ENCODE peak calls at places on chromosomes 3 and 15, in four cellular contexts. R is esophagus muscularis mucosa, H is heart left ventricle, P is breast epithelium. E is an unnamed sample.

GRCh38 chr3:69129531-69129930 is 7.1 kb upstream of the LMOD3 start:
- DNase-seq in H (no peak), P (no peak), R (no peak), E (no peak)

GRCh38 chr3:6860911-6861330 is at the start of gene GRM7:
- DNase-seq in R (no peak), H (no peak), P (no peak), E (no peak)

GRCh38 chr3:155236473-155236872 is 57.0 kb downstream of the STRIT1 start:
- DNase-seq in P (no peak), H (no peak), R (no peak), E (no peak)

GRCh38 chr15:40618906-40619305 is 24.9 kb downstream of the KNL1 start:
- DNase-seq in P (no peak), R (no peak), H (no peak), E (no peak)

GRCh38 chr3:9404680-9405079 is 7.3 kb downstream of the SETD5 start:
- DNase-seq in R (no peak), P (no peak), H (no peak), E (no peak)

GRCh38 chr3:134004841-134005240 is 24.9 kb downstream of the SLCO2A1 start:
- DNase-seq in R (no peak), P (peak; percentile 2), H (no peak), E (no peak)

GRCh38 chr15:63560741-63561448 is 36.3 kb upstream of the FBXL22 start:
- DNase-seq in H (no peak), R (no peak), P (no peak), E (no peak)

GRCh38 chr15:71800835-71801745 is 9.3 kb upstream of the NR2E3 start:
- DNase-seq in R (no peak), H (no peak), P (peak; percentile 29), E (peak; percentile 79)

GRCh38 chr3:5002174-5002870 is 23.1 kb downstream of the BHLHE40 start:
- DNase-seq in R (no peak), H (no peak), P (no peak), E (no peak)

GRCh38 chr15:67322481-67322880 is 67.9 kb downstream of the IQCH start:
- DNase-seq in R (no peak), P (no peak), H (no peak), E (no peak)

GRCh38 chr3:186682734-186683133 is 16.9 kb downstream of the HRG start:
- DNase-seq in H (no peak), P (no peak), R (no peak), E (no peak)

GRCh38 chr15:72952151-72952550 is 100.1 kb upstream of the NEO1 start:
- DNase-seq in H (no peak), R (peak; percentile 83), P (no peak), E (no peak)

GRCh38 chr3:72678892-72679291 is 169.4 kb downstream of the SHQ1 start:
- DNase-seq in H (no peak), R (no peak), P (peak; percentile 68), E (no peak)

GRCh38 chr15:60917469-60918130 is 311.5 kb downstream of the RORA start:
- DNase-seq in R (no peak), H (peak; percentile 77), P (no peak), E (peak; percentile 45)

GRCh38 chr3:147360936-147361670 is 45.2 kb downstream of the ZIC4 start:
- DNase-seq in P (no peak), H (no peak), R (peak; percentile 57), E (no peak)

GRCh38 chr15:56869573-56869972 is 48.9 kb upstream of the TCF12 start:
- DNase-seq in H (no peak), P (no peak), R (no peak), E (peak; percentile 28)

GRCh38 chr3:182618981-182619591 is 174.2 kb upstream of the ATP11B start:
- DNase-seq in H (no peak), P (no peak), R (no peak), E (no peak)

GRCh38 chr3:9600597-9600996 is 47.0 kb upstream of the LHFPL4 start:
- DNase-seq in R (no peak), P (no peak), H (peak; percentile 74), E (no peak)

GRCh38 chr3:55742027-55742710 is 255.1 kb upstream of the WNT5A start:
- DNase-seq in P (no peak), R (peak; percentile 47), H (no peak), E (no peak)

GRCh38 chr3:161171639-161172552 is 49.2 kb upstream of the NMD3 start:
- DNase-seq in R (no peak), P (no peak), H (no peak), E (no peak)

GRCh38 chr3:167318996-167319615 is 61.0 kb downstream of the ZBBX start:
- DNase-seq in P (no peak), H (no peak), R (no peak), E (no peak)

GRCh38 chr15:73988075-73988969 is 3.8 kb downstream of the STOML1 start:
- DNase-seq in H (no peak), P (peak; percentile 15), R (no peak), E (no peak)

GRCh38 chr3:177818712-177819111 is 621.4 kb upstream of the TBL1XR1 start:
- DNase-seq in P (no peak), R (no peak), H (no peak), E (no peak)

GRCh38 chr3:50324351-50325144 is 2.0 kb upstream of the HYAL2 start:
- DNase-seq in H (peak; percentile 87), P (no peak), R (no peak), E (peak; percentile 59)

GRCh38 chr3:184524981-184525336 is 36.6 kb upstream of the EPHB3 start:
- DNase-seq in P (no peak), R (no peak), H (no peak), E (no peak)

GRCh38 chr3:127804141-127804540 is 18.2 kb downstream of the MGLL start:
- DNase-seq in P (no peak), R (no peak), H (no peak), E (no peak)

GRCh38 chr3:71949403-71949802 is 164.5 kb upstream of the PROK2 start:
- DNase-seq in P (no peak), R (no peak), H (no peak), E (no peak)

GRCh38 chr15:36978625-36979024 is 121.7 kb downstream of the MEIS2 start:
- DNase-seq in H (no peak), R (no peak), P (no peak), E (no peak)

GRCh38 chr15:47857384-47858168 is 140.3 kb downstream of the SEMA6D start:
- DNase-seq in H (no peak), P (no peak), R (no peak), E (no peak)

GRCh38 chr3:127044996-127045395 is 62.1 kb downstream of the PLXNA1 start:
- DNase-seq in H (peak; percentile 35), R (no peak), P (peak; percentile 50), E (no peak)

GRCh38 chr15:97909291-97909891 is 51.1 kb upstream of the ARRDC4 start:
- DNase-seq in P (no peak), H (no peak), R (no peak), E (peak; percentile 59)

GRCh38 chr15:31396881-31397560 is 70.4 kb downstream of the KLF13 start:
- DNase-seq in H (peak; percentile 95), P (peak; percentile 71), R (peak; percentile 96), E (peak; percentile 89)

GRCh38 chr3:40877651-40878463 is 321.4 kb upstream of the CTNNB1 start:
- DNase-seq in H (peak; percentile 84), P (peak; percentile 86), R (no peak), E (peak; percentile 61)

GRCh38 chr15:50907866-50908208 is 646 bp upstream of the AP4E1 start:
- DNase-seq in H (peak; percentile 67), R (no peak), P (no peak), E (peak; percentile 49)

GRCh38 chr15:39886418-39886817 is 33.6 kb downstream of the GPR176 start:
- DNase-seq in P (no peak), R (no peak), H (no peak), E (no peak)

GRCh38 chr3:22691407-22691806 is 511.7 kb upstream of the UBE2E2 start:
- DNase-seq in H (no peak), R (no peak), P (no peak), E (no peak)
- TF ChIP-seq CTCF in H (no peak), R (no peak), P (no peak), E (no peak)

GRCh38 chr3:38524141-38524739 is 28.1 kb downstream of the EXOG start:
- DNase-seq in H (no peak), R (no peak), P (no peak), E (no peak)
- H3K4me1 ChIP-seq in H (peaks cover 5% of the 10 kb centered on the region), R (peaks cover 19% of the 10 kb centered on the region), P (no peaks in the 10 kb centered on the region), E (peaks cover 5% of the 10 kb centered on the region)

GRCh38 chr3:15260531-15260930 is 54.5 kb downstream of the CAPN7 start:
- DNase-seq in H (no peak), P (no peak), R (peak; percentile 26), E (no peak)
- TF ChIP-seq POLR2A in H (no peak), P (no peak), R (no peak), E (no peak)

GRCh38 chr15:45319472-45320214 is 58.7 kb downstream of the GATM start:
- DNase-seq in H (no peak), P (no peak), R (no peak), E (no peak)

GRCh38 chr15:45320581-45320980 is 57.8 kb downstream of the GATM start:
- DNase-seq in H (no peak), P (no peak), R (no peak), E (no peak)

DNA sequence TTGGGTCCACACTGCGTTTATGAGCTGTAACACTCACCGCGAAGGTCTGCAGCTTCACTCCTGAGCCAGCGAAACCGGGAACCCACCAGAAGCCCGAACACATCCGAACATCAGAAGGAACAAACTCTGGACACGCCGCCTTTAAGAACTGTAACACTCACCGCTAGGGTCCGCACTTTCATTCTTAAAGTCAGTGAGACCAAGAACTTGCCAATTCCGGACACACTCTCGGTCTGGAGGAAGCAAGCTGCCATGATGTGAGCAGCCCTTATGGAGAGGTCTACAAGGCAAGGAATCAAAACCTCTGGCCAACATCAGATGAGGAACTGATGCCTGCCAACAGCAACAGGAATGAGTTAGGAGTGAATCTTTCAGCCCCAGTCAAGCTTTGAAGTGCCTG is 62.9 kb downstream of the SLC28A2 start:
- DNase-seq in P (no peak), H (no peak), R (no peak), E (no peak)
- TF ChIP-seq CTCF in P (peak; percentile 20), H (peak; percentile 32), R (no peak), E (no peak)

DNA sequence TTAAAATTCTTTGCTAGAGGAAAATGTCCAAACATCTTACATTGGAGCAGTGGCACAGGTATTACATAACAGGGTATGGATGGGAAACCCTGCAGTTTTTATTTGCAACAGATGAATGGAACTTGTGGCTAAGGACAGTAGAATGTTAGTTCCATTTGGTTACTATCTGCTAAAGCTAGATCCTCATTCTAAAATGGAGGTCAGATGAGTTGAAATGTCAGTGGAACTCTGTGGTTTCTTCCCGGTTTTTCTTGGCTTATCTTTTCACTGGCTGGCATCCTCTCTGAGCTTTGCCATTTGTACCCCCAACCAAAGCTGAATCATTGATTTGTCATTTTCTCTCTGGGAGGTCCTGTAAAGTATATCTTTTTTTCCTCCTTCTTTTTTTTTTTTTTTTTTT is 68.9 kb downstream of the ARMC8 start:
- DNase-seq in P (no peak), R (no peak), H (no peak), E (no peak)
- H3K4me1 ChIP-seq in P (no peaks in the 10 kb centered on the region), R (no peaks in the 10 kb centered on the region), H (no peaks in the 10 kb centered on the region), E (no peaks in the 10 kb centered on the region)

GRCh38 chr3:34742151-34742550 is 897.2 kb upstream of the ARPP21 start:
- DNase-seq in R (no peak), P (no peak), H (no peak), E (no peak)
- TF ChIP-seq POLR2A in R (no peak), P (no peak), H (no peak), E (no peak)